ENCODE peak calls at places on chromosomes 13 and 19, in four cellular contexts. O is A673; Z is colonic mucosa; W is CD4-positive, CD25-positive, alpha-beta regulatory T cell. N is an unnamed sample.
A peak's percentile ranks its signal among the peaks of the same experiment; 100 is the strongest.

GRCh38 chr13:110388141-110388943 is 81.3 kb downstream of the COL4A2 start:
- DNase-seq in O (no peak), Z (no peak), W (no peak), N (no peak)

GRCh38 chr13:93558637-93559036 is 332.0 kb downstream of the GPC6 start:
- DNase-seq in O (no peak), Z (no peak), W (no peak), N (no peak)

GRCh38 chr13:50375792-50376191 is 360.5 kb downstream of the KCNRG start:
- DNase-seq in O (no peak), Z (no peak), W (no peak), N (no peak)

GRCh38 chr13:45398862-45399261 is 19.3 kb downstream of the SLC25A30 start:
- DNase-seq in O (no peak), Z (no peak), W (peak; percentile 20), N (peak; percentile 38)

GRCh38 chr19:41263042-41263849 is 926 bp upstream of the HNRNPUL1 start:
- DNase-seq in O (no peak), Z (peak; percentile 79), W (peak; percentile 93), N (peak; percentile 77)

GRCh38 chr19:8445488-8446001 is 770 bp downstream of the HNRNPM start:
- DNase-seq in O (peak; percentile 39), Z (peak; percentile 68), W (no peak), N (peak; percentile 40)

GRCh38 chr13:23433171-23434153 is at the start of gene SACS:
- DNase-seq in O (peak; percentile 56), Z (no peak), W (no peak), N (no peak)

GRCh38 chr13:113400621-113401451 is 36.9 kb upstream of the GRTP1 start:
- DNase-seq in O (no peak), Z (no peak), W (no peak), N (no peak)

GRCh38 chr13:78187781-78188180 is 269.1 kb upstream of the EDNRB start:
- DNase-seq in O (no peak), Z (no peak), W (no peak), N (no peak)

GRCh38 chr19:18173572-18174294 is at the start of gene IFI30:
- DNase-seq in O (peak; percentile 48), Z (peak; percentile 85), W (peak; percentile 60), N (peak; percentile 52)

GRCh38 chr13:114143806-114144605 is 11.6 kb upstream of the RASA3 start:
- DNase-seq in O (no peak), Z (no peak), W (peak; percentile 52), N (no peak)

GRCh38 chr19:10010939-10011338 is 635 bp upstream of the COL5A3 start:
- DNase-seq in O (no peak), Z (no peak), W (no peak), N (no peak)

GRCh38 chr13:52600666-52601065 is 41.6 kb upstream of the HNRNPA1L2 start:
- DNase-seq in O (no peak), Z (no peak), W (no peak), N (no peak)

GRCh38 chr19:19261350-19262189 is 11.5 kb downstream of the TM6SF2 start:
- DNase-seq in O (no peak), Z (no peak), W (no peak), N (no peak)

GRCh38 chr19:751501-752341 is 809 bp downstream of the MISP start:
- DNase-seq in O (no peak), Z (peak; percentile 91), W (no peak), N (no peak)

GRCh38 chr13:113874177-113874576 is 10.3 kb upstream of the GAS6 start:
- DNase-seq in O (no peak), Z (no peak), W (no peak), N (no peak)

GRCh38 chr13:75628811-75629210 is 7.3 kb upstream of the LMO7 start:
- DNase-seq in O (peak; percentile 17), Z (no peak), W (no peak), N (no peak)

GRCh38 chr13:24353736-24354135 is 44.4 kb downstream of the C1QTNF9 start:
- DNase-seq in O (no peak), Z (no peak), W (no peak), N (no peak)

GRCh38 chr19:54105796-54106195 is 3.1 kb downstream of the NDUFA3 start:
- DNase-seq in O (no peak), Z (no peak), W (no peak), N (no peak)

GRCh38 chr13:100473493-100474044 is 115.0 kb downstream of the GGACT start:
- DNase-seq in O (no peak), Z (no peak), W (no peak), N (no peak)

GRCh38 chr19:38017504-38018150 is 110.6 kb downstream of the SIPA1L3 start:
- DNase-seq in O (no peak), Z (no peak), W (no peak), N (no peak)

GRCh38 chr19:18208098-18208951 is 4.5 kb upstream of the RAB3A start:
- DNase-seq in O (peak; percentile 61), Z (peak; percentile 48), W (peak; percentile 50), N (peak; percentile 29)

GRCh38 chr19:40604647-40605200 is 3.6 kb downstream of the LTBP4 start:
- DNase-seq in O (no peak), Z (peak; percentile 75), W (no peak), N (no peak)

GRCh38 chr13:64071352-64071751 is 2655.7 kb upstream of the PCDH20 start:
- DNase-seq in O (no peak), Z (no peak), W (no peak), N (no peak)

GRCh38 chr13:79404985-79405384 is 1.1 kb downstream of the RBM26 start:
- DNase-seq in O (no peak), Z (no peak), W (no peak), N (no peak)

GRCh38 chr19:35107541-35107939 is 8.1 kb upstream of the FXYD3 start:
- DNase-seq in O (no peak), Z (peak; percentile 75), W (no peak), N (no peak)

GRCh38 chr19:15782211-15782610 is 5.2 kb upstream of the OR10H5 start:
- DNase-seq in O (no peak), Z (no peak), W (no peak), N (no peak)
- H3K9me3 ChIP-seq in O (no peaks in the 10 kb centered on the region), Z (no peaks in the 10 kb centered on the region), W (no peaks in the 10 kb centered on the region), N (no peaks in the 10 kb centered on the region)

GRCh38 chr13:28854657-28855056 is 34.5 kb downstream of the MTUS2 start:
- DNase-seq in O (peak; percentile 43), Z (no peak), W (no peak), N (no peak)
- H3K9me3 ChIP-seq in O (no peaks in the 10 kb centered on the region), Z (no peaks in the 10 kb centered on the region), W (no peaks in the 10 kb centered on the region), N (no peaks in the 10 kb centered on the region)

GRCh38 chr19:23054456-23054855 is 51.5 kb upstream of the ZNF728 start:
- DNase-seq in O (no peak), Z (no peak), W (no peak), N (no peak)

GRCh38 chr19:23052349-23052748 is 49.4 kb upstream of the ZNF728 start:
- DNase-seq in O (no peak), Z (no peak), W (no peak), N (no peak)

GRCh38 chr19:23056516-23056915 is 53.5 kb upstream of the ZNF728 start:
- DNase-seq in O (no peak), Z (no peak), W (no peak), N (no peak)

GRCh38 chr19:23055946-23056345 is 53.0 kb upstream of the ZNF728 start:
- DNase-seq in O (no peak), Z (no peak), W (no peak), N (no peak)

GRCh38 chr19:23055501-23055900 is 52.5 kb upstream of the ZNF728 start:
- DNase-seq in O (no peak), Z (no peak), W (no peak), N (no peak)
- H3K9me3 ChIP-seq in O (peaks cover 50% of the 10 kb centered on the region), Z (no peaks in the 10 kb centered on the region), W (peaks cover 6% of the 10 kb centered on the region), N (no peaks in the 10 kb centered on the region)

GRCh38 chr19:58181902-58182576 is 822 bp upstream of the ZNF274 start:
- DNase-seq in O (peak; percentile 67), Z (peak; percentile 43), W (peak; percentile 56), N (peak; percentile 48)
- H3K9me3 ChIP-seq in O (peaks cover 59% of the 10 kb centered on the region), Z (peaks cover 7% of the 10 kb centered on the region), W (peaks cover 44% of the 10 kb centered on the region), N (peaks cover 55% of the 10 kb centered on the region)